ENCODE peak calls at places on chromosomes 1 and 21, in nine cellular contexts. W is HuH-7.5, G is T-cell, P is upper lobe of left lung, Y is activated T-cell treated with anti-CD3 and anti-CD28 coated beads for 1 hour, A is stomach, K is nephron progenitor cell, R is GM20000, Q is RWPE1. X is an unnamed sample.

GRCh38 chr1:243598433-243598832 is 251.6 kb downstream of the AKT3 start:
- DNase-seq in A (no peak), G (peak; percentile 11), Q (peak; percentile 59), R (no peak), K (no peak), W (no peak), P (no peak), Y (no peak), X (peak; percentile 26)

GRCh38 chr1:6745073-6745472 is 40.2 kb upstream of the CAMTA1 start:
- DNase-seq in G (no peak), W (no peak), Y (no peak), A (no peak), K (no peak), Q (no peak), P (no peak), R (no peak), X (peak; percentile 77)

GRCh38 chr1:218079379-218079778 is 205.7 kb upstream of the RRP15 start:
- DNase-seq in A (no peak), R (no peak), W (no peak), G (no peak), Q (no peak), P (no peak), K (no peak), Y (no peak), X (no peak)

GRCh38 chr1:58922302-58923089 is 138.6 kb upstream of the JUN start:
- DNase-seq in P (peak; percentile 90), K (no peak), G (peak; percentile 51), A (peak; percentile 81), R (peak; percentile 34), Q (peak; percentile 89), Y (no peak), W (no peak), X (peak; percentile 87)

GRCh38 chr1:200795151-200795550 is 56.5 kb downstream of the CAMSAP2 start:
- DNase-seq in K (no peak), A (no peak), G (no peak), P (no peak), R (no peak), Q (no peak), W (no peak), Y (no peak), X (no peak)

GRCh38 chr1:91791691-91792392 is 94.1 kb downstream of the TGFBR3 start:
- DNase-seq in P (no peak), W (no peak), R (no peak), G (no peak), A (no peak), Q (no peak), Y (no peak), K (no peak), X (peak; percentile 42)

GRCh38 chr1:172086137-172086536 is 244.8 kb downstream of the DNM3 start:
- DNase-seq in K (no peak), G (no peak), A (no peak), W (no peak), Y (no peak), Q (no peak), P (no peak), R (no peak), X (no peak)

GRCh38 chr1:45883633-45884032 is 80.2 kb downstream of the MAST2 start:
- DNase-seq in A (no peak), P (no peak), Q (no peak), R (no peak), K (no peak), G (no peak), W (no peak), Y (no peak), X (no peak)

GRCh38 chr21:37873655-37874054 is 42.6 kb downstream of the KCNJ6 start:
- DNase-seq in Q (no peak), G (no peak), W (no peak), Y (no peak), A (no peak), K (no peak), P (no peak), R (no peak), X (no peak)

GRCh38 chr1:20402585-20403422 is 83.2 kb downstream of the CAMK2N1 start:
- DNase-seq in Y (no peak), A (no peak), P (no peak), R (no peak), W (no peak), Q (no peak), G (no peak), K (no peak), X (no peak)

GRCh38 chr1:43206721-43207228 is 34.6 kb downstream of the CFAP57 start:
- DNase-seq in W (no peak), R (no peak), G (no peak), Y (no peak), K (no peak), P (no peak), Q (peak; percentile 92), A (no peak), X (no peak)

GRCh38 chr1:3161130-3161840 is 92.3 kb downstream of the PRDM16 start:
- DNase-seq in A (peak; percentile 58), Y (no peak), R (no peak), G (no peak), Q (no peak), P (no peak), W (no peak), K (no peak), X (no peak)

GRCh38 chr1:77541162-77541545 is 141.3 kb downstream of the ZZZ3 start:
- DNase-seq in Y (no peak), W (no peak), Q (no peak), P (no peak), A (no peak), K (no peak), R (no peak), G (no peak), X (peak; percentile 50)

GRCh38 chr1:113036639-113037321 is 36.2 kb upstream of the LRIG2 start:
- DNase-seq in Q (peak; percentile 22), Y (no peak), W (no peak), G (no peak), P (no peak), K (no peak), R (no peak), A (no peak), X (peak; percentile 73)

GRCh38 chr1:164660415-164661174 is 101.6 kb downstream of the PBX1 start:
- DNase-seq in G (peak; percentile 30), Y (no peak), W (no peak), A (no peak), Q (no peak), P (no peak), K (no peak), R (peak; percentile 20), X (peak; percentile 50)

GRCh38 chr1:22763479-22764200 is 53.0 kb downstream of the EPHB2 start:
- DNase-seq in Q (no peak), K (no peak), G (no peak), P (no peak), W (no peak), A (no peak), R (peak; percentile 64), Y (no peak), X (peak; percentile 80)

GRCh38 chr1:41661428-41662060 is 177.1 kb upstream of the EDN2 start:
- DNase-seq in Q (no peak), Y (no peak), R (peak; percentile 39), A (no peak), K (no peak), G (no peak), P (no peak), W (no peak), X (no peak)

GRCh38 chr1:109624215-109625010 is 4.8 kb downstream of the AMPD2 start:
- DNase-seq in P (no peak), K (no peak), Y (no peak), G (no peak), W (no peak), R (peak; percentile 61), Q (no peak), A (no peak), X (peak; percentile 50)

GRCh38 chr1:189654906-189655305 is 822.8 kb downstream of the BRINP3 start:
- DNase-seq in Q (peak; percentile 39), G (no peak), R (no peak), K (no peak), Y (no peak), A (no peak), P (no peak), W (no peak), X (no peak)

GRCh38 chr1:67382292-67382691 is 47.9 kb downstream of the SERBP1 start:
- DNase-seq in K (no peak), G (no peak), W (no peak), R (no peak), Y (no peak), Q (no peak), A (no peak), P (no peak), X (no peak)

GRCh38 chr1:29789221-29789909 is 553.0 kb downstream of the PTPRU start:
- DNase-seq in W (no peak), Q (peak; percentile 71), A (no peak), P (no peak), K (no peak), G (no peak), Y (no peak), R (no peak), X (no peak)

GRCh38 chr1:21816602-21817302 is 4.7 kb downstream of the LDLRAD2 start:
- DNase-seq in A (no peak), Q (peak; percentile 46), Y (no peak), P (no peak), K (no peak), W (peak; percentile 16), G (no peak), R (peak; percentile 15), X (no peak)

GRCh38 chr1:246639732-246640131 is 73.5 kb downstream of the CNST start:
- DNase-seq in K (no peak), W (no peak), R (no peak), G (no peak), A (no peak), Y (no peak), Q (no peak), P (no peak), X (no peak)

GRCh38 chr1:2886631-2887030 is 85.1 kb upstream of the TTC34 start:
- DNase-seq in R (no peak), Q (no peak), Y (no peak), W (no peak), P (no peak), G (no peak), K (no peak), A (no peak), X (no peak)

GRCh38 chr21:28598214-28598613 is 394.5 kb downstream of the LTN1 start:
- DNase-seq in W (no peak), K (no peak), A (no peak), R (no peak), Y (no peak), G (no peak), P (no peak), Q (no peak), X (no peak)

GRCh38 chr1:112359961-112360767 is 35.9 kb upstream of the CTTNBP2NL start:
- DNase-seq in G (no peak), A (peak; percentile 41), Q (peak; percentile 18), P (peak; percentile 70), W (no peak), Y (no peak), R (no peak), K (no peak), X (no peak)

GRCh38 chr21:16302851-16303282 is 573.1 kb downstream of the USP25 start:
- DNase-seq in R (no peak), K (no peak), G (no peak), W (peak; percentile 6), P (no peak), Q (no peak), A (no peak), Y (no peak), X (no peak)

GRCh38 chr1:208027861-208028260 is 116.9 kb upstream of the CD34 start:
- DNase-seq in W (no peak), R (no peak), K (no peak), Y (no peak), G (no peak), A (no peak), P (no peak), Q (no peak), X (no peak)

GRCh38 chr1:39173119-39173994 is 31.1 kb upstream of the MACF1 start:
- DNase-seq in Q (no peak), P (no peak), R (no peak), A (no peak), K (no peak), Y (no peak), G (no peak), W (no peak), X (no peak)

GRCh38 chr1:25871086-25871703 is 4.3 kb downstream of the PAQR7 start:
- DNase-seq in R (no peak), P (no peak), A (no peak), Q (peak; percentile 71), Y (no peak), W (no peak), G (no peak), K (no peak), X (no peak)